ENCODE peak calls at places on chromosomes 12 and 14, in seven cellular contexts. X is Panc1, T is AG04450, C is right atrium auricular region, K is transverse colon, F is K562, G is upper lobe of right lung. Q is an unnamed sample.

GRCh38 chr12:6205144-6205539 is 4.9 kb downstream of the CD9 start:
- DNase-seq in X (no peak), T (no peak), C (no peak), K (peak; percentile 60), F (no peak), G (no peak), Q (no peak)

GRCh38 chr14:78612666-78613065 is 442.5 kb downstream of the NRXN3 start:
- DNase-seq in X (no peak), T (no peak), C (no peak), K (no peak), F (no peak), G (no peak), Q (no peak)

GRCh38 chr12:90977224-90977623 is 22.2 kb upstream of the CCER1 start:
- DNase-seq in X (no peak), T (no peak), C (no peak), K (no peak), F (no peak), G (no peak), Q (no peak)

GRCh38 chr12:21825924-21826548 is 51.5 kb upstream of the KCNJ8 start:
- DNase-seq in X (no peak), T (no peak), C (no peak), K (no peak), F (no peak), G (no peak), Q (no peak)

GRCh38 chr14:55864890-55865655 is 253.1 kb upstream of the PELI2 start:
- DNase-seq in X (no peak), T (no peak), C (no peak), K (no peak), F (peak; percentile 33), G (no peak), Q (no peak)

GRCh38 chr12:103855896-103856657 is 15.0 kb upstream of the NT5DC3 start:
- DNase-seq in X (no peak), T (no peak), C (no peak), K (no peak), F (no peak), G (no peak), Q (no peak)

GRCh38 chr14:20697273-20698017 is 8.9 kb downstream of the ANG start:
- DNase-seq in X (peak; percentile 73), T (no peak), C (peak; percentile 76), K (peak; percentile 73), F (peak; percentile 83), G (no peak), Q (no peak)

GRCh38 chr14:104989951-104990303 is 4.3 kb downstream of the CLBA1 start:
- DNase-seq in X (no peak), T (no peak), C (no peak), K (no peak), F (no peak), G (no peak), Q (no peak)

GRCh38 chr12:123657211-123657610 is 13.7 kb upstream of the TCTN2 start:
- DNase-seq in X (no peak), T (no peak), C (no peak), K (no peak), F (no peak), G (no peak), Q (no peak)

GRCh38 chr12:132888852-132889251 is 1.4 kb upstream of the CHFR start:
- DNase-seq in X (no peak), T (no peak), C (no peak), K (no peak), F (no peak), G (no peak), Q (no peak)

GRCh38 chr14:54839681-54840080 is 62.9 kb downstream of the GCH1 start:
- DNase-seq in X (no peak), T (no peak), C (peak; percentile 73), K (no peak), F (no peak), G (no peak), Q (peak; percentile 79)

GRCh38 chr12:61758661-61759060 is 501.5 kb upstream of the USP15 start:
- DNase-seq in X (no peak), T (no peak), C (no peak), K (no peak), F (no peak), G (no peak), Q (no peak)

GRCh38 chr12:121223283-121223946 is 13.5 kb downstream of the P2RX4 start:
- DNase-seq in X (no peak), T (no peak), C (no peak), K (peak; percentile 70), F (no peak), G (no peak), Q (no peak)

GRCh38 chr12:124680863-124681778 is 113.7 kb upstream of the NCOR2 start:
- DNase-seq in X (peak; percentile 91), T (no peak), C (no peak), K (no peak), F (peak; percentile 76), G (no peak), Q (no peak)

GRCh38 chr12:93245543-93245942 is 132.2 kb upstream of the NUDT4 start:
- DNase-seq in X (no peak), T (no peak), C (no peak), K (peak; percentile 41), F (no peak), G (no peak), Q (no peak)

GRCh38 chr14:53391156-53391555 is 238.0 kb upstream of the DDHD1 start:
- DNase-seq in X (no peak), T (no peak), C (no peak), K (no peak), F (no peak), G (no peak), Q (no peak)

GRCh38 chr14:53532871-53533270 is 379.7 kb upstream of the DDHD1 start:
- DNase-seq in X (no peak), T (no peak), C (no peak), K (no peak), F (no peak), G (no peak), Q (no peak)

GRCh38 chr12:21456291-21456780 is 18.9 kb downstream of the PYROXD1 start:
- DNase-seq in X (no peak), T (no peak), C (no peak), K (no peak), F (no peak), G (no peak), Q (no peak)

GRCh38 chr14:95255487-95255886 is 64.2 kb downstream of the CLMN start:
- DNase-seq in X (no peak), T (no peak), C (no peak), K (peak; percentile 91), F (peak; percentile 38), G (peak; percentile 88), Q (peak; percentile 40)

GRCh38 chr14:104087981-104088850 is 2.7 kb downstream of the ASPG start:
- DNase-seq in X (no peak), T (no peak), C (no peak), K (peak; percentile 89), F (no peak), G (peak; percentile 48), Q (no peak)

GRCh38 chr14:106174206-106174605 is 647.8 kb downstream of the TMEM121 start:
- DNase-seq in X (no peak), T (no peak), C (no peak), K (peak; percentile 19), F (no peak), G (no peak), Q (no peak)

GRCh38 chr14:61565181-61565580 is 130.1 kb upstream of the HIF1A start:
- DNase-seq in X (no peak), T (no peak), C (no peak), K (no peak), F (no peak), G (no peak), Q (no peak)

GRCh38 chr14:61566537-61567225 is 128.6 kb upstream of the HIF1A start:
- DNase-seq in X (no peak), T (no peak), C (peak; percentile 51), K (no peak), F (no peak), G (no peak), Q (no peak)

GRCh38 chr14:61563880-61564622 is 131.3 kb upstream of the HIF1A start:
- DNase-seq in X (no peak), T (no peak), C (peak; percentile 57), K (no peak), F (no peak), G (no peak), Q (no peak)

GRCh38 chr14:61564623-61565091 is 130.7 kb upstream of the HIF1A start:
- DNase-seq in X (no peak), T (peak; percentile 85), C (no peak), K (no peak), F (peak; percentile 54), G (no peak), Q (no peak)

GRCh38 chr14:61565836-61566536 is 129.3 kb upstream of the HIF1A start:
- DNase-seq in X (no peak), T (no peak), C (no peak), K (no peak), F (no peak), G (no peak), Q (no peak)
- TF ChIP-seq CTCF in X (no peak), T (no peak), C (no peak), K (no peak), F (no peak), G (no peak), Q (no peak)

DNA sequence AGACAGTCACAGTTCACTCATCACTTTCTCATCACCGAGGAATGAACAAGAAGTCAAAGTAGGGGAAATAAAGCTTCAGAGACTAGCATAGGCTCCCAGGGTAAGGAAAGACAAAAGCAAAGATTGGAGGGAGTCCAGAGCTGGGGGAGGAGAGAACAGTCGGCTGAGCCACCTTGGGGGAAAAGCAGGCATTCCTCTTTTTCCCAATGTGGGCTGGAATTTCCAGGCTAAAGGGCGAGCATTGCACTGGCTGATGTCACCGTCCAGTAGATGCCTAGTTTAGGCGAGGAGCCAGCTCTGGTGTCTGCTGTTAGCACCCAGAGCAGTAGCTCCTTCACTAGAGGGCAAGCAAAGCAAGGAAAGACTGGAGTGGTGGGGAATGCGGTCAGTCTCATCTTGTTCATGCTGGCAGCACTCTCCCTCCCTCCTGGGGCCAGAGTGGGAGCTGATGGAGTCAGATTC is 8.5 kb upstream of the KRT75 start:
- DNase-seq in X (peak; percentile 82), T (peak; percentile 20), C (no peak), K (no peak), F (no peak), G (no peak), Q (no peak)
- TF ChIP-seq CTCF in X (no peak), T (peak; percentile 9), C (no peak), K (no peak), F (no peak), G (no peak), Q (no peak)

DNA sequence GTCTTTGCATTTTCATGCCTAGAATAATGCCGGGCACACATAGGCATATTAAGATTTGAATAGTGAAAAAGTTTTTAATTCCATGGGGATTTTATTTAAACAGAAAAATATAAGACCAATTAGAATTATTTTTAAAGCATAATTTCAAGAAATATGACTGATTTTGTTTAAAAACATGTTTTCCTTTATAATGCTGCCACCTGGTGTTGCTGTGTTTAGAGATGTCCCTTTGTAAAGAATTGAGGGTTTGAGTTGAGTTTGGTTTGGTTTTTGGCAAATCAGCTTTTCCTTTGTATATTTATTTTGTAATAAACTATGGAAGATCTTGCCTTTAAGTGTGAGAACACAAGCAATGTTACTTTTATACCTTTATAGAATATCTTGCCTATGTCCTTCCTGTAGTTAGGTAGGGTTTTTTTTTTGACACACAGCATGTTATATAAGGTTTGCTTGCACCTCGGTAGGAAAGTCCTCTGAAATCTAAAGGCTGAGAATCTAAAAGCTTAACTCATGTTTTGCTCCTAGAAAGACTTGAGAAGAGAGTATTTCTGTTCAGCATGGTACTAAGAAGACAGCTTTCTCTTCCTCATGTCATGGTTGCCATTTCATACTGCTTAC is 31.4 kb upstream of the SNAPC1 start:
- DNase-seq in X (no peak), T (no peak), C (no peak), K (no peak), F (no peak), G (no peak), Q (no peak)
- TF ChIP-seq CTCF in X (peak; percentile 29), T (peak; percentile 49), C (peak; percentile 61), K (peak; percentile 41), F (peak; percentile 11), G (peak; percentile 55), Q (no peak)

GRCh38 chr12:39824505-39825198 is 205.0 kb upstream of the ABCD2 start:
- DNase-seq in X (no peak), T (no peak), C (no peak), K (no peak), F (no peak), G (peak; percentile 39), Q (no peak)
- TF ChIP-seq CTCF in X (peak; percentile 9), T (no peak), C (no peak), K (no peak), F (no peak), G (no peak), Q (no peak)